ENCODE peak calls at places on chromosomes 6 and 20, in seven cellular contexts. One of them, this sample, is unnamed.

GRCh38 chr6:14620522-14620921 is 502.9 kb downstream of the CD83 start:
- DNase-seq in progenitor cell of endocrine pancreas: no peak
- DNase-seq in foreskin fibroblast: no peak
- DNase-seq in cardiac muscle cell: no peak
- DNase-seq in H9: no peak
- DNase-seq in WTC11: no peak
- DNase-seq in PC-3: no peak
- DNase-seq in this sample: no peak

GRCh38 chr6:131807644-131808459 is at the start of gene ENPP1:
- DNase-seq in progenitor cell of endocrine pancreas: peak; percentile 52
- DNase-seq in foreskin fibroblast: peak; percentile 89
- DNase-seq in cardiac muscle cell: peak; percentile 81
- DNase-seq in H9: peak; percentile 76
- DNase-seq in WTC11: peak; percentile 80
- DNase-seq in PC-3: peak; percentile 47
- DNase-seq in this sample: peak; percentile 54

GRCh38 chr6:6915813-6916547 is 191.8 kb upstream of the RREB1 start:
- DNase-seq in progenitor cell of endocrine pancreas: no peak
- DNase-seq in foreskin fibroblast: peak; percentile 64
- DNase-seq in cardiac muscle cell: no peak
- DNase-seq in H9: no peak
- DNase-seq in WTC11: no peak
- DNase-seq in PC-3: peak; percentile 40
- DNase-seq in this sample: no peak

GRCh38 chr6:149354009-149354408 is 36.5 kb downstream of the TAB2 start:
- DNase-seq in progenitor cell of endocrine pancreas: no peak
- DNase-seq in foreskin fibroblast: no peak
- DNase-seq in cardiac muscle cell: no peak
- DNase-seq in H9: no peak
- DNase-seq in WTC11: no peak
- DNase-seq in PC-3: no peak
- DNase-seq in this sample: no peak

GRCh38 chr20:43938932-43939761 is 24.5 kb downstream of the TOX2 start:
- DNase-seq in progenitor cell of endocrine pancreas: no peak
- DNase-seq in foreskin fibroblast: peak; percentile 99
- DNase-seq in cardiac muscle cell: no peak
- DNase-seq in H9: no peak
- DNase-seq in WTC11: no peak
- DNase-seq in PC-3: peak; percentile 99
- DNase-seq in this sample: no peak

GRCh38 chr6:166955121-166955864 is 1.1 kb downstream of the RNASET2 start:
- DNase-seq in progenitor cell of endocrine pancreas: no peak
- DNase-seq in foreskin fibroblast: peak; percentile 26
- DNase-seq in cardiac muscle cell: peak; percentile 32
- DNase-seq in H9: no peak
- DNase-seq in WTC11: no peak
- DNase-seq in PC-3: peak; percentile 26
- DNase-seq in this sample: peak; percentile 51

GRCh38 chr6:45713981-45714685 is 301.5 kb downstream of the CLIC5 start:
- DNase-seq in progenitor cell of endocrine pancreas: no peak
- DNase-seq in foreskin fibroblast: no peak
- DNase-seq in cardiac muscle cell: no peak
- DNase-seq in H9: no peak
- DNase-seq in WTC11: no peak
- DNase-seq in PC-3: no peak
- DNase-seq in this sample: no peak

GRCh38 chr6:155378284-155378683 is 64.0 kb upstream of the TFB1M start:
- DNase-seq in progenitor cell of endocrine pancreas: no peak
- DNase-seq in foreskin fibroblast: no peak
- DNase-seq in cardiac muscle cell: no peak
- DNase-seq in H9: no peak
- DNase-seq in WTC11: no peak
- DNase-seq in PC-3: no peak
- DNase-seq in this sample: peak; percentile 24

GRCh38 chr6:137165375-137166246 is 7.8 kb downstream of the IL22RA2 start:
- DNase-seq in progenitor cell of endocrine pancreas: no peak
- DNase-seq in foreskin fibroblast: peak; percentile 8
- DNase-seq in cardiac muscle cell: no peak
- DNase-seq in H9: no peak
- DNase-seq in WTC11: no peak
- DNase-seq in PC-3: peak; percentile 26
- DNase-seq in this sample: peak; percentile 32

GRCh38 chr6:133641111-133641510 is 247.8 kb upstream of the TCF21 start:
- DNase-seq in progenitor cell of endocrine pancreas: no peak
- DNase-seq in foreskin fibroblast: no peak
- DNase-seq in cardiac muscle cell: no peak
- DNase-seq in H9: no peak
- DNase-seq in WTC11: no peak
- DNase-seq in PC-3: no peak
- DNase-seq in this sample: no peak

GRCh38 chr6:129490551-129491245 is 219.3 kb downstream of the ARHGAP18 start:
- DNase-seq in progenitor cell of endocrine pancreas: no peak
- DNase-seq in foreskin fibroblast: peak; percentile 96
- DNase-seq in cardiac muscle cell: no peak
- DNase-seq in H9: no peak
- DNase-seq in WTC11: no peak
- DNase-seq in PC-3: peak; percentile 95
- DNase-seq in this sample: peak; percentile 58

GRCh38 chr6:52162940-52163908 is 23.0 kb upstream of the IL17A start:
- DNase-seq in progenitor cell of endocrine pancreas: no peak
- DNase-seq in foreskin fibroblast: peak; percentile 47
- DNase-seq in cardiac muscle cell: no peak
- DNase-seq in H9: no peak
- DNase-seq in WTC11: no peak
- DNase-seq in PC-3: peak; percentile 75
- DNase-seq in this sample: peak; percentile 34

GRCh38 chr6:7146079-7146828 is 38.5 kb downstream of the RREB1 start:
- DNase-seq in progenitor cell of endocrine pancreas: no peak
- DNase-seq in foreskin fibroblast: peak; percentile 79
- DNase-seq in cardiac muscle cell: no peak
- DNase-seq in H9: no peak
- DNase-seq in WTC11: no peak
- DNase-seq in PC-3: peak; percentile 71
- DNase-seq in this sample: peak; percentile 38

GRCh38 chr20:17910828-17911294 is 57.7 kb downstream of the SNX5 start:
- DNase-seq in progenitor cell of endocrine pancreas: no peak
- DNase-seq in foreskin fibroblast: peak; percentile 85
- DNase-seq in cardiac muscle cell: no peak
- DNase-seq in H9: no peak
- DNase-seq in WTC11: no peak
- DNase-seq in PC-3: peak; percentile 24
- DNase-seq in this sample: no peak

DNA sequence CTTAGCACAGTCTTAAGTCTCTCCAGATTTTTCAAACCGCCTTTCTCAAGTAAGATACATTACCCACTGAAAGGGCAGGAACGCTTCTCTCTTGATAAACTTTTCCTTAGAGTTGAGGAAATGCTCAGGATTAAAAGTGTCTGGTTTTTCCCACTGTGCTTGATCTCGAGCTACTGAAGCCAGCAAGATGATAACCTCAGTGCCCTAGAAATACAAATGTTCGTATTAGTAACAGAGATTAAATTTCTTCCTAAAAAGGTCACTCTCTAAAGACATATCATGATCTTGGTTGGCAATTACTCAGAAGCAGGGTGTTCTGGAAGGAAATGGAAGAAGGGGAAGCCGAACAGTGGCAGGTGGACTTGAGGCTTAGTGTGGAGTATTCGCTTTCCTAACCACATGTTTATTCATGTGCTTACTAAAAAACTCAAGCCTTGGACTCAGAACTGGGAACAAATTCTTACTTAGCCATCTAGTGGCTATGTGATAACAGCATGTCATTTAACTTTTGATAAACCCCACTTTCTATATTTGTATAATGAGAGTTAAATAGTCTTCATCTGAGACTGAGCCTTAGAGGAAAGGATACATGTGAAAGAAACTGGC is 20.1 kb downstream of the C6orf141 start:
- DNase-seq in progenitor cell of endocrine pancreas: no peak
- DNase-seq in foreskin fibroblast: peak; percentile 49
- DNase-seq in cardiac muscle cell: no peak
- DNase-seq in H9: no peak
- DNase-seq in WTC11: no peak
- DNase-seq in PC-3: peak; percentile 66
- DNase-seq in this sample: no peak
- TF ChIP-seq CTCF in progenitor cell of endocrine pancreas: no peak
- TF ChIP-seq CTCF in foreskin fibroblast: no peak
- TF ChIP-seq CTCF in cardiac muscle cell: no peak
- TF ChIP-seq CTCF in H9: peak; percentile 11
- TF ChIP-seq CTCF in WTC11: no peak
- TF ChIP-seq CTCF in PC-3: peak; percentile 69
- TF ChIP-seq CTCF in this sample: no peak

GRCh38 chr6:41449399-41450245 is 96.6 kb upstream of the FOXP4 start:
- DNase-seq in progenitor cell of endocrine pancreas: no peak
- DNase-seq in foreskin fibroblast: peak; percentile 69
- DNase-seq in cardiac muscle cell: no peak
- DNase-seq in H9: no peak
- DNase-seq in WTC11: no peak
- DNase-seq in PC-3: no peak
- DNase-seq in this sample: no peak

GRCh38 chr6:41450581-41450980 is 95.6 kb upstream of the FOXP4 start:
- DNase-seq in progenitor cell of endocrine pancreas: no peak
- DNase-seq in foreskin fibroblast: no peak
- DNase-seq in cardiac muscle cell: no peak
- DNase-seq in H9: no peak
- DNase-seq in WTC11: no peak
- DNase-seq in PC-3: no peak
- DNase-seq in this sample: no peak

GRCh38 chr6:41452763-41453162 is 93.4 kb upstream of the FOXP4 start:
- DNase-seq in progenitor cell of endocrine pancreas: no peak
- DNase-seq in foreskin fibroblast: no peak
- DNase-seq in cardiac muscle cell: no peak
- DNase-seq in H9: no peak
- DNase-seq in WTC11: no peak
- DNase-seq in PC-3: no peak
- DNase-seq in this sample: no peak

GRCh38 chr6:41451515-41452163 is 94.5 kb upstream of the FOXP4 start:
- DNase-seq in progenitor cell of endocrine pancreas: no peak
- DNase-seq in foreskin fibroblast: peak; percentile 65
- DNase-seq in cardiac muscle cell: peak; percentile 84
- DNase-seq in H9: no peak
- DNase-seq in WTC11: no peak
- DNase-seq in PC-3: no peak
- DNase-seq in this sample: no peak

DNA sequence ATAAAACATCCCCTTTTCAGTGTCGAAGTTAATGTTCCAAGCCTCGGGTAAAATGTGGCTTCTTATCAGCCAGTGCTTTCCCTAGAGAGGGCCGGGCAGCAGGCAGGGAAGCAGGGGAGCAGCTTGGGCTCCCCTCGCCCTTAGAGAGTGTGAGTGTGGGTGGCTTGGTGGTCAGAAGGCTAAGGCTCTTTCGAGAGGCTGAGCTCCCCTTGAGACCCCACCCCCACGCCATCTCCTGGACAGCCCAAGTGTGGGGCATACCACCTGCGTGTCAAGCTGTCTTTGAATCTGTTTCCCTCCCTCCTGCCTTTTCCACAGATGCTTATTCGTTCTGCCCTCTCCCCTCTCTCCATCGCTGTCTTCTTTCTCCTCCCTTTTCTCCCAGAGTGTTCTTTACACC is 95.1 kb upstream of the FOXP4 start:
- DNase-seq in progenitor cell of endocrine pancreas: no peak
- DNase-seq in foreskin fibroblast: peak; percentile 17
- DNase-seq in cardiac muscle cell: peak; percentile 55
- DNase-seq in H9: no peak
- DNase-seq in WTC11: peak; percentile 51
- DNase-seq in PC-3: no peak
- DNase-seq in this sample: no peak
- TF ChIP-seq CTCF in progenitor cell of endocrine pancreas: peak; percentile 32
- TF ChIP-seq CTCF in foreskin fibroblast: no peak
- TF ChIP-seq CTCF in cardiac muscle cell: no peak
- TF ChIP-seq CTCF in H9: peak; percentile 49
- TF ChIP-seq CTCF in WTC11: no peak
- TF ChIP-seq CTCF in PC-3: peak; percentile 20
- TF ChIP-seq CTCF in this sample: no peak

GRCh38 chr6:85641522-85641915 is 1.2 kb downstream of the SYNCRIP start:
- DNase-seq in progenitor cell of endocrine pancreas: no peak
- DNase-seq in foreskin fibroblast: peak; percentile 40
- DNase-seq in cardiac muscle cell: no peak
- DNase-seq in H9: no peak
- DNase-seq in WTC11: no peak
- DNase-seq in PC-3: peak; percentile 30
- DNase-seq in this sample: no peak

GRCh38 chr6:85642774-85643529 is at the start of gene SYNCRIP:
- DNase-seq in progenitor cell of endocrine pancreas: peak; percentile 99
- DNase-seq in foreskin fibroblast: peak; percentile 100
- DNase-seq in cardiac muscle cell: peak; percentile 99
- DNase-seq in H9: peak; percentile 97
- DNase-seq in WTC11: peak; percentile 98
- DNase-seq in PC-3: peak; percentile 96
- DNase-seq in this sample: peak; percentile 95

GRCh38 chr6:85641916-85642773 is 541 bp downstream of the SYNCRIP start:
- DNase-seq in progenitor cell of endocrine pancreas: peak; percentile 39
- DNase-seq in foreskin fibroblast: peak; percentile 65
- DNase-seq in cardiac muscle cell: peak; percentile 73
- DNase-seq in H9: peak; percentile 45
- DNase-seq in WTC11: peak; percentile 30
- DNase-seq in PC-3: peak; percentile 27
- DNase-seq in this sample: peak; percentile 52

GRCh38 chr6:85643530-85644373 is 1.1 kb upstream of the SYNCRIP start:
- DNase-seq in progenitor cell of endocrine pancreas: peak; percentile 83
- DNase-seq in foreskin fibroblast: peak; percentile 97
- DNase-seq in cardiac muscle cell: peak; percentile 94
- DNase-seq in H9: peak; percentile 92
- DNase-seq in WTC11: peak; percentile 92
- DNase-seq in PC-3: peak; percentile 77
- DNase-seq in this sample: peak; percentile 69

DNA sequence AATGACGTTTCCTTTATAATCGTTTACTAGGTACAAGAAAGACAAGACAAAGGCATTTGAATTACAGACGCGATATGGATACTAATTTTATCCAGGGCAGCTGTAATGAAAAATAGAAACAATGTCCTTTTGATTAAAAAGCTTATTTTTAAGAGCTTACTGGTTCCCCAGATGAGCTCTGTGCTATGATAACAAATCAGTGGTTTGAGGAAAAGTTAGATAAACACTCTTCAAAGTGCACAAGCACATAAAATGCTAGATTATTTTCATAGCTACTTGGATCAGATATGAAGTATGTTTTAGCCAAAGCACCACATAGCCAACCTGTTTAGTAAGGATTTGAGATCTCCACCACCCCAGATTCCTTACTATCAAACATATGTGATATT is 1.7 kb upstream of the SYNCRIP start:
- DNase-seq in progenitor cell of endocrine pancreas: no peak
- DNase-seq in foreskin fibroblast: peak; percentile 30
- DNase-seq in cardiac muscle cell: no peak
- DNase-seq in H9: no peak
- DNase-seq in WTC11: no peak
- DNase-seq in PC-3: peak; percentile 14
- DNase-seq in this sample: no peak
- TF ChIP-seq CTCF in progenitor cell of endocrine pancreas: no peak
- TF ChIP-seq CTCF in foreskin fibroblast: no peak
- TF ChIP-seq CTCF in cardiac muscle cell: no peak
- TF ChIP-seq CTCF in H9: no peak
- TF ChIP-seq CTCF in WTC11: no peak
- TF ChIP-seq CTCF in PC-3: no peak
- TF ChIP-seq CTCF in this sample: no peak

DNA sequence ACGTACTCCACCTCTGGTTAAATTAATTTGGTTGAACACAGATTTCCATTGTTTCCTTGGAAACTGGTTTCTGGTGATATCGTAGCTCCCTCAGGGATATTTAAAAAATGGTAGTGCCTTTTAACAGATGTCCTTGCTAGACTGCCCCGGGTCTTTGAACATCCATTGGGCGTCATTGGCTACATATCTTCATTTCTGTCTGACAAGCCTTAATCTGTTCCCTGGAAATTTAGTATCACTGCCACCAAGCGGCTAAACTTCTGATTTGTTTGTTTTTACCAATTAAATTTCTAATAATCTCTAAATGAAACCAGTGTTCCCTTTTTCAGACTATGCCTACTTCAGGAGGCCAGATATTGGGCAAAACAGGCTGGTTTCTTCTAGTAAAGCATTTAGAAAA is 249.3 kb downstream of the ZFAND3 start:
- DNase-seq in progenitor cell of endocrine pancreas: no peak
- DNase-seq in foreskin fibroblast: peak; percentile 31
- DNase-seq in cardiac muscle cell: no peak
- DNase-seq in H9: no peak
- DNase-seq in WTC11: no peak
- DNase-seq in PC-3: peak; percentile 30
- DNase-seq in this sample: no peak
- TF ChIP-seq CTCF in progenitor cell of endocrine pancreas: no peak
- TF ChIP-seq CTCF in foreskin fibroblast: peak; percentile 2
- TF ChIP-seq CTCF in cardiac muscle cell: peak; percentile 18
- TF ChIP-seq CTCF in H9: no peak
- TF ChIP-seq CTCF in WTC11: no peak
- TF ChIP-seq CTCF in PC-3: peak; percentile 43
- TF ChIP-seq CTCF in this sample: no peak

This sample was measured in GM20000.